ENCODE peak calls at places on chromosomes 4 and X, in ten cellular contexts. G is tibial nerve, F is GM12878, N is body of pancreas, X is upper lobe of left lung, U is Peyer's patch, V is endothelial cell of umbilical vein, I is prostate gland, H is spleen, L is stomach. J is an unnamed sample.

GRCh38 chr4:102758241-102758871 is 2.4 kb downstream of the MANBA start:
- DNase-seq in H (no peak), X (no peak), V (no peak), L (no peak), I (no peak), F (no peak), U (no peak), N (no peak), G (no peak), J (no peak)

GRCh38 chr4:84379881-84380618 is 119.0 kb downstream of the NKX6-1 start:
- DNase-seq in G (no peak), V (no peak), F (no peak), I (no peak), U (no peak), L (no peak), X (no peak), N (no peak), H (no peak), J (no peak)

GRCh38 chrX:2928583-2929434 is at the start of gene ARSD:
- DNase-seq in G (peak), V (peak), H (peak), U (peak), X (peak), I (peak), L (peak), N (peak), F (no peak), J (peak)

GRCh38 chr4:37799941-37800554 is 26.4 kb upstream of the PGM2 start:
- DNase-seq in G (no peak), N (no peak), V (no peak), H (no peak), F (no peak), L (no peak), I (no peak), U (no peak), X (no peak), J (no peak)

GRCh38 chr4:180394307-180394706 is 1848.9 kb upstream of the TENM3 start:
- DNase-seq in I (no peak), F (no peak), N (no peak), U (no peak), X (no peak), H (no peak), V (no peak), L (no peak), G (no peak), J (no peak)

GRCh38 chr4:96833831-96834230 is 993.9 kb downstream of the PDHA2 start:
- DNase-seq in U (no peak), V (no peak), H (no peak), L (no peak), I (no peak), G (no peak), F (no peak), N (no peak), X (no peak), J (no peak)

GRCh38 chr4:181548873-181549541 is 694.2 kb upstream of the TENM3 start:
- DNase-seq in V (no peak), I (no peak), U (peak), G (no peak), X (no peak), F (no peak), N (no peak), H (no peak), L (no peak), J (no peak)

GRCh38 chr4:73021634-73022033 is 47.9 kb downstream of the COX18 start:
- DNase-seq in V (peak), I (no peak), F (no peak), L (no peak), H (no peak), N (no peak), G (no peak), U (no peak), X (no peak), J (no peak)

GRCh38 chrX:115112411-115112810 is 76.8 kb upstream of the RBMXL3 start:
- DNase-seq in L (no peak), X (no peak), U (no peak), F (no peak), H (no peak), V (no peak), N (no peak), I (no peak), G (no peak), J (no peak)

GRCh38 chrX:132180929-132181328 is 38.3 kb downstream of the RAP2C start:
- DNase-seq in H (no peak), F (no peak), L (no peak), U (no peak), V (no peak), X (no peak), G (no peak), N (no peak), I (no peak), J (no peak)

GRCh38 chrX:54640721-54641120 is 110.7 kb downstream of the GNL3L start:
- DNase-seq in N (no peak), V (no peak), U (no peak), G (no peak), I (no peak), F (no peak), X (no peak), L (no peak), H (no peak), J (no peak)

GRCh38 chrX:39907964-39908616 is 189.7 kb downstream of the BCOR start:
- DNase-seq in G (peak), X (peak), I (peak), V (peak), U (no peak), N (peak), L (peak), H (no peak), F (no peak), J (peak)

GRCh38 chr4:125317526-125317880 is 2.7 kb downstream of the FAT4 start:
- DNase-seq in V (no peak), U (peak), F (no peak), X (peak), L (no peak), H (peak), I (no peak), G (peak), N (no peak), J (no peak)

GRCh38 chrX:84721416-84721815 is 219.2 kb upstream of the HDX start:
- DNase-seq in H (no peak), L (no peak), G (no peak), N (no peak), U (no peak), I (no peak), V (no peak), X (no peak), F (no peak), J (no peak)

GRCh38 chr4:86338989-86339388 is 20.9 kb downstream of the MAPK10 start:
- DNase-seq in H (no peak), U (no peak), G (no peak), L (no peak), X (no peak), N (no peak), F (no peak), I (no peak), V (peak), J (no peak)

GRCh38 chr4:4884611-4885010 is 25.1 kb downstream of the MSX1 start:
- DNase-seq in H (no peak), I (no peak), X (no peak), F (no peak), U (no peak), N (no peak), G (no peak), V (no peak), L (no peak), J (no peak)

GRCh38 chr4:150297861-150298474 is 219.7 kb downstream of the DCLK2 start:
- DNase-seq in L (no peak), V (peak), H (no peak), N (peak), G (no peak), X (no peak), I (peak), F (peak), U (peak), J (peak)

GRCh38 chr4:4859799-4860380 is 425 bp downstream of the MSX1 start:
- DNase-seq in U (no peak), H (no peak), L (no peak), I (no peak), G (no peak), V (peak), F (no peak), N (no peak), X (no peak), J (no peak)

GRCh38 chr4:52407545-52407944 is 251.6 kb downstream of the USP46 start:
- DNase-seq in F (no peak), G (no peak), L (no peak), U (no peak), V (peak), H (no peak), N (no peak), I (no peak), X (no peak), J (no peak)

GRCh38 chr4:168388890-168389289 is 70.3 kb upstream of the DDX60 start:
- DNase-seq in X (no peak), U (no peak), I (no peak), N (no peak), V (peak), H (no peak), G (no peak), L (no peak), F (no peak), J (no peak)

GRCh38 chrX:40121618-40122017 is 23.9 kb upstream of the BCOR start:
- DNase-seq in I (no peak), L (no peak), G (no peak), U (no peak), X (no peak), F (no peak), H (no peak), V (no peak), N (no peak), J (no peak)

GRCh38 chr4:184819786-184820185 is 6.0 kb downstream of the ACSL1 start:
- DNase-seq in I (no peak), H (no peak), G (no peak), X (no peak), V (no peak), N (no peak), U (no peak), F (no peak), L (no peak), J (no peak)

GRCh38 chr4:151850751-151851150 is 89.9 kb upstream of the GATB start:
- DNase-seq in X (no peak), L (no peak), V (no peak), N (no peak), G (no peak), F (no peak), I (no peak), U (no peak), H (no peak), J (no peak)

GRCh38 chr4:88937081-88937480 is 119.9 kb downstream of the FAM13A start:
- DNase-seq in X (no peak), H (no peak), I (no peak), L (no peak), V (no peak), U (no peak), G (no peak), F (no peak), N (no peak), J (no peak)

GRCh38 chrX:53441531-53442321 is 7.6 kb upstream of the HSD17B10 start:
- DNase-seq in F (peak), U (peak), G (peak), I (peak), V (peak), L (peak), N (peak), X (peak), H (peak), J (peak)

GRCh38 chr4:37685211-37685725 is 908 bp downstream of the RELL1 start:
- DNase-seq in F (no peak), V (peak), U (peak), N (no peak), G (no peak), L (no peak), X (no peak), H (no peak), I (no peak), J (no peak)

GRCh38 chr4:122992111-122992510 is 69.7 kb upstream of the NUDT6 start:
- DNase-seq in G (no peak), U (no peak), I (no peak), V (peak), N (no peak), F (no peak), X (no peak), L (no peak), H (no peak), J (no peak)

GRCh38 chr4:8722556-8722955 is 130.0 kb downstream of the CPZ start:
- DNase-seq in G (peak), L (no peak), X (no peak), H (peak), V (no peak), N (no peak), I (no peak), F (no peak), U (peak), J (no peak)

GRCh38 chrX:122910697-122911096 is 273.4 kb upstream of the GRIA3 start:
- DNase-seq in U (no peak), V (no peak), G (no peak), L (no peak), I (no peak), F (no peak), N (no peak), H (no peak), X (no peak), J (no peak)

GRCh38 chrX:150581093-150581775 is 12.8 kb downstream of the MTM1 start:
- DNase-seq in F (no peak), G (no peak), N (no peak), U (no peak), L (no peak), X (no peak), I (no peak), H (no peak), V (peak), J (no peak)

GRCh38 chrX:130086414-130087207 is 23.7 kb downstream of the ELF4 start:
- DNase-seq in G (no peak), H (peak), I (no peak), N (no peak), V (no peak), X (no peak), L (no peak), U (peak), F (no peak), J (no peak)

GRCh38 chrX:16774746-16775145 is 11.5 kb upstream of the TXLNG start:
- DNase-seq in V (no peak), U (no peak), H (no peak), N (no peak), X (no peak), G (no peak), L (no peak), I (no peak), F (no peak), J (no peak)

GRCh38 chrX:16772460-16772859 is 13.8 kb upstream of the TXLNG start:
- DNase-seq in F (no peak), G (no peak), N (no peak), I (no peak), X (no peak), H (no peak), V (no peak), U (no peak), L (no peak), J (no peak)

GRCh38 chrX:16770970-16771482 is 15.2 kb upstream of the TXLNG start:
- DNase-seq in F (no peak), L (no peak), G (no peak), X (no peak), N (no peak), V (no peak), I (no peak), H (no peak), U (no peak), J (no peak)

DNA sequence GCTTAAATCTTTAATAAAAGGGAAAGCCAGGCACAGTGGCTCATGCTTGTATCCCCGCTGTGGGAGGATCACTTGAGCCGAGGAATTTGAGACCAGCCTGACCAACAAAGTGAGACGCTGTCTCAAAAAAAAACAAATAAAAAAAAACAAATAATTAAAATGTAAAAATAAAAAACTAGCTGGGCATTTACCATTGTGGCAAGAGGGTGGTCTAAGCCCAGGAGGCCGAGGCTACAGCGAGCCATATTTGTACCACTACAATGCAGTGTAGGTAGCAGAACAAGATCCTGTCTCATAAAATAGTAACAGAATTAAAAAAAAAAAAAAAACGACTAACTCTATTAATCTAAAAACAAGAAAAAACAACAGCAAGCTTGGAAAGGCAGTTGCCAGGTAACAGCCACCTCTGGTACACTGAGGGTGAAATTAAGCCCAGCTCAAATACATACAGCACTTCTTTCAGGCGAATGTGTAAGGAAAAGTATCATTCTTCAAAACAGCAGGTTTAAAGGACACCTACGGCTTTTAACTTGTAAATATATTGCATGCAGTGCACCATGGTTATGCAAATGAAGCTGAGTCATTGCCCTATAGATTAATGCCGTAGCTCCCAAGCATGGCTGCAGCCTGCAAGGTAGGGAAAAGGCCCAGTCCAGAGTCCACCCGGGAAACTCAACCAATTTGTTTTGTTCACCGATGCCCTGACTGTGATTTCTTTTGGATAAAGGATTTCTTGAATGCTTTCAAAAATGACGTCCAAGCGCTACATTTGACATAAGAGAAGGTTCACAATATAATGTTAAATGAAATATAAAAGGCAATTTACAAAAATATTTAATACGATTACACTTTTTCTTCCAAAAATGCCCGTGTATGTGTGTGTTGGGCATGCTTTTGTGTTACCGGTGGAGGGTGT is 14.5 kb upstream of the TXLNG start:
- DNase-seq in H (no peak), U (peak), I (no peak), V (peak), X (no peak), F (no peak), L (no peak), N (no peak), G (no peak), J (peak)
- TF ChIP-seq POLR2A in H (no peak), U (no peak), I (no peak), V (peak), X (no peak), F (peak), L (no peak), N (no peak), G (no peak), J (no peak)

GRCh38 chrX:119194631-119195030 is 41.5 kb upstream of the PGRMC1 start:
- DNase-seq in I (no peak), G (no peak), F (no peak), H (no peak), N (no peak), X (no peak), L (no peak), U (no peak), V (peak), J (no peak)
- TF ChIP-seq CTCF in I (no peak), G (no peak), F (no peak), H (no peak), N (no peak), X (no peak), L (no peak), U (peak), V (peak), J (no peak)

GRCh38 chrX:153928846-153929245 is 2.8 kb upstream of the ARHGAP4 start:
- DNase-seq in I (no peak), V (no peak), U (no peak), G (no peak), X (no peak), N (no peak), H (peak), F (no peak), L (no peak), J (no peak)

GRCh38 chrX:153927686-153927935 is 1.5 kb upstream of the ARHGAP4 start:
- DNase-seq in H (no peak), F (no peak), U (no peak), I (no peak), N (no peak), G (no peak), V (no peak), X (no peak), L (no peak), J (no peak)

GRCh38 chrX:153929576-153929975 is 3.5 kb upstream of the ARHGAP4 start:
- DNase-seq in L (no peak), U (no peak), N (no peak), G (no peak), F (no peak), X (no peak), I (no peak), H (peak), V (no peak), J (no peak)

GRCh38 chrX:153926863-153927685 is 1.0 kb upstream of the ARHGAP4 start:
- DNase-seq in X (no peak), I (no peak), H (peak), N (peak), F (peak), G (no peak), V (peak), U (peak), L (peak), J (no peak)

DNA sequence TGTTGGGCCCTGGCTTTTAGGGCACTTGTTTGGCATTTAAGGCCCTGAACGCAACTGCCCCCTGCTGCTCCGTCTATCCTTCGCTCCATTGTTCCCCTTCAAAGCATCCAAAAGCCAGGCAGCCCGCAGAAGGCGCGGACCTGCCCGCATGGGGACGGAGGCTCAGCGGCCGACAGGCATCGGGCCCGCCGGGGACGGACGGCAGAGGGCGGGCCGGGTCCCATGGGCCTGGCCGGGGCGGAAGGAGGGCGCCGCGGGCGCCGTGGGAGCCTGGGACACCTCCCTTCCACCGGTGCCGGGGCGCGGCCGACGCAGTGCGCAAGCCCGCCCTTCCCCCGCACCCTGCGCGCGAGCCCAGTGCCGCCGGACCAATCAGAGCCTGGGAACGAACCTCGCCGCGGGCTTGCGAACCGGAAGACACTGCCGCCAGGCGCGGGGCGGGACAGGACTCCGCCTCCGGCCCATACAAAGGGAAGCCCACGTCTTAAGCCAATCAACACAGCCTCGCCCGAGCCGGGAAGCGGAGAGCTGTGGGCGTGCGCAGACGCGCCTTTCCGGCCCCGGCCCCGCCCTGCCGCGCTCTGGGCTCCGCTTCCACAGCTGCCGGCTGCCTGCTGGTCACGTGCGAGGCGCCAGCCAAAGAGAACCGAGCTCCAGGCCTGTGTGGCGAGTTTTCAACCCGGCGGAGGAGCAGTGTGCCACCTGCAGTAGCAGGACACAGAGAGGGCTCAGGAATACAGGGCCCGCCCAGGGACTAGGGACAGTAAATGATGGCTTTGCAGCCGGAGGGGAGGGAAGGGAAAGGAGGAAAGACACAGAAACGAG is 2.1 kb upstream of the ARHGAP4 start:
- DNase-seq in I (peak), N (peak), F (peak), X (peak), L (peak), G (peak), V (peak), U (peak), H (peak), J (peak)
- TF ChIP-seq POLR2A in I (peak), N (peak), F (peak), X (peak), L (no peak), G (peak), V (no peak), U (peak), H (peak), J (peak)

GRCh38 chrX:134426285-134426684 is 33.7 kb upstream of the HPRT1 start:
- DNase-seq in F (no peak), V (no peak), I (no peak), G (no peak), N (no peak), H (no peak), U (no peak), X (no peak), L (no peak), J (peak)
- TF ChIP-seq CTCF in F (no peak), V (no peak), I (no peak), G (no peak), N (no peak), H (no peak), U (no peak), X (no peak), L (no peak), J (no peak)

DNA sequence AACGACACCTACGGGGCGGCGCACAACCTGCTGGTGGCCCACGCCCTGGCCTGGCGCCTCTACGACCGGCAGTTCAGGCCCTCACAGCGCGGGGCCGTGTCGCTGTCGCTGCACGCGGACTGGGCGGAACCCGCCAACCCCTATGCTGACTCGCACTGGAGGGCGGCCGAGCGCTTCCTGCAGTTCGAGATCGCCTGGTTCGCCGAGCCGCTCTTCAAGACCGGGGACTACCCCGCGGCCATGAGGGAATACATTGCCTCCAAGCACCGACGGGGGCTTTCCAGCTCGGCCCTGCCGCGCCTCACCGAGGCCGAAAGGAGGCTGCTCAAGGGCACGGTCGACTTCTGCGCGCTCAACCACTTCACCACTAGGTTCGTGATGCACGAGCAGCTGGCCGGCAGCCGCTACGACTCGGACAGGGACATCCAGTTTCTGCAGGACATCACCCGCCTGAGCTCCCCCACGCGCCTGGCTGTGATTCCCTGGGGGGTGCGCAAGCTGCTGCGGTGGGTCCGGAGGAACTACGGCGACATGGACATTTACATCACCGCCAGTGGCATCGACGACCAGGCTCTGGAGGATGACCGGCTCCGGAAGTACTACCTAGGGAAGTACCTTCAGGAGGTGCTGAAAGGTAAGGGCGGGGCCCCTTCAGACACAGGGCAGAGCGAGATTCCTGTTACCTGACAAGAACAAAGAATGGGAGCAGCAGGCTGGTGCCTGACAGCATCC is 11.7 kb downstream of the RPL9 start:
- DNase-seq in L (peak), H (peak), G (no peak), U (peak), N (peak), I (peak), F (peak), V (peak), X (peak), J (peak)
- TF ChIP-seq POLR2A in L (no peak), H (no peak), G (no peak), U (peak), N (peak), I (no peak), F (peak), V (no peak), X (no peak), J (no peak)